ENCODE peak calls at places on chromosome 21, in nine cellular contexts. W is NB4; B is PC-9; J is lower leg skin; P is DND-41; Z is CD8-positive, alpha-beta memory T cell; O is breast epithelium; T is AG10803; U is brain microvascular endothelial cell. D is an unnamed sample.

GRCh38 chr21:33244082-33244780 is 14.5 kb downstream of the IFNAR2 start:
- DNase-seq in W (peak), B (no peak), J (no peak), P (peak), Z (no peak), O (no peak), T (no peak), U (no peak), D (no peak)

GRCh38 chr21:44556879-44557278 is 1.7 kb downstream of the KRTAP10-3 start:
- DNase-seq in W (peak), B (no peak), J (peak), P (no peak), Z (no peak), O (no peak), T (no peak), U (no peak), D (no peak)

GRCh38 chr21:27258756-27259429 is 292.0 kb upstream of the ADAMTS5 start:
- DNase-seq in W (no peak), B (no peak), J (no peak), P (no peak), Z (no peak), O (no peak), T (no peak), U (no peak), D (no peak)

GRCh38 chr21:31030367-31031106 is 7.7 kb downstream of the KRTAP19-8 start:
- DNase-seq in W (no peak), B (no peak), J (no peak), P (no peak), Z (no peak), O (no peak), T (no peak), U (no peak), D (no peak)

GRCh38 chr21:44836349-44836665 is 18.4 kb upstream of the SUMO3 start:
- DNase-seq in W (no peak), B (no peak), J (no peak), P (no peak), Z (no peak), O (no peak), T (no peak), U (no peak), D (no peak)

GRCh38 chr21:33761104-33762036 is 119.1 kb downstream of the ITSN1 start:
- DNase-seq in W (peak), B (peak), J (no peak), P (no peak), Z (no peak), O (no peak), T (peak), U (peak), D (peak)

GRCh38 chr21:40271169-40271568 is 403.9 kb downstream of the PCP4 start:
- DNase-seq in W (no peak), B (no peak), J (no peak), P (no peak), Z (no peak), O (no peak), T (no peak), U (no peak), D (no peak)

GRCh38 chr21:29501451-29501850 is 202.7 kb downstream of the BACH1 start:
- DNase-seq in W (no peak), B (no peak), J (no peak), P (no peak), Z (no peak), O (no peak), T (peak), U (peak), D (peak)

GRCh38 chr21:27648560-27648959 is 681.7 kb upstream of the ADAMTS5 start:
- DNase-seq in W (no peak), B (no peak), J (no peak), P (no peak), Z (no peak), O (no peak), T (peak), U (peak), D (peak)

GRCh38 chr21:32257952-32258785 is 20.7 kb downstream of the MIS18A start:
- DNase-seq in W (peak), B (peak), J (peak), P (peak), Z (no peak), O (peak), T (peak), U (peak), D (peak)

GRCh38 chr21:27233514-27233913 is 266.6 kb upstream of the ADAMTS5 start:
- DNase-seq in W (no peak), B (no peak), J (no peak), P (no peak), Z (no peak), O (no peak), T (no peak), U (no peak), D (no peak)

GRCh38 chr21:15138475-15138874 is 73.7 kb upstream of the NRIP1 start:
- DNase-seq in W (no peak), B (no peak), J (no peak), P (peak), Z (no peak), O (no peak), T (no peak), U (no peak), D (no peak)

GRCh38 chr21:31255846-31256395 is 88.1 kb downstream of the TIAM1 start:
- DNase-seq in W (no peak), B (no peak), J (no peak), P (no peak), Z (no peak), O (no peak), T (no peak), U (no peak), D (no peak)

GRCh38 chr21:29237110-29238051 is 61.3 kb upstream of the BACH1 start:
- DNase-seq in W (no peak), B (no peak), J (no peak), P (no peak), Z (no peak), O (peak), T (peak), U (no peak), D (no peak)

GRCh38 chr21:26982767-26983166 is 15.9 kb upstream of the ADAMTS5 start:
- DNase-seq in W (no peak), B (no peak), J (no peak), P (no peak), Z (no peak), O (no peak), T (peak), U (no peak), D (no peak)

GRCh38 chr21:44710756-44711326 is 531 bp downstream of the TSPEAR start:
- DNase-seq in W (no peak), B (no peak), J (peak), P (no peak), Z (no peak), O (no peak), T (no peak), U (no peak), D (no peak)

GRCh38 chr21:27570306-27570868 is 603.5 kb upstream of the ADAMTS5 start:
- DNase-seq in W (no peak), B (no peak), J (peak), P (no peak), Z (no peak), O (peak), T (peak), U (peak), D (peak)

GRCh38 chr21:29812947-29813346 is 126.8 kb downstream of the GRIK1 start:
- DNase-seq in W (no peak), B (no peak), J (no peak), P (no peak), Z (no peak), O (no peak), T (no peak), U (no peak), D (no peak)

GRCh38 chr21:31403596-31404333 is 59.7 kb upstream of the TIAM1 start:
- DNase-seq in W (no peak), B (no peak), J (no peak), P (no peak), Z (no peak), O (no peak), T (no peak), U (no peak), D (no peak)

GRCh38 chr21:41470054-41470453 is 37.9 kb downstream of the TMPRSS2 start:
- DNase-seq in W (no peak), B (no peak), J (no peak), P (peak), Z (no peak), O (no peak), T (no peak), U (no peak), D (no peak)

GRCh38 chr21:42079939-42080787 is 9.0 kb downstream of the UMODL1 start:
- DNase-seq in W (peak), B (no peak), J (no peak), P (no peak), Z (no peak), O (no peak), T (no peak), U (peak), D (peak)

GRCh38 chr21:44734026-44734745 is 22.8 kb upstream of the TSPEAR start:
- DNase-seq in W (no peak), B (no peak), J (peak), P (no peak), Z (no peak), O (no peak), T (peak), U (no peak), D (no peak)

GRCh38 chr21:44329086-44329889 is 9.9 kb downstream of the CFAP410 start:
- DNase-seq in W (no peak), B (no peak), J (no peak), P (no peak), Z (no peak), O (no peak), T (no peak), U (no peak), D (no peak)

GRCh38 chr21:28378026-28378425 is 614.7 kb downstream of the LTN1 start:
- DNase-seq in W (no peak), B (no peak), J (no peak), P (no peak), Z (no peak), O (no peak), T (no peak), U (no peak), D (no peak)

GRCh38 chr21:28554660-28555475 is 437.8 kb downstream of the LTN1 start:
- DNase-seq in W (no peak), B (no peak), J (no peak), P (no peak), Z (no peak), O (no peak), T (peak), U (peak), D (peak)

GRCh38 chr21:22062472-22063139 is 1064.4 kb downstream of the NCAM2 start:
- DNase-seq in W (no peak), B (no peak), J (no peak), P (no peak), Z (no peak), O (no peak), T (no peak), U (no peak), D (no peak)

GRCh38 chr21:33481314-33481943 is 1.7 kb upstream of the TMEM50B start:
- DNase-seq in W (no peak), B (no peak), J (no peak), P (no peak), Z (no peak), O (no peak), T (no peak), U (no peak), D (no peak)

GRCh38 chr21:44514218-44514520 is 25.8 kb downstream of the KRTAP10-1 start:
- DNase-seq in W (no peak), B (no peak), J (no peak), P (no peak), Z (no peak), O (no peak), T (no peak), U (no peak), D (no peak)

GRCh38 chr21:46500224-46500861 is 41.7 kb downstream of the DIP2A start:
- DNase-seq in W (peak), B (no peak), J (no peak), P (no peak), Z (peak), O (no peak), T (peak), U (no peak), D (peak)
- H3K4me3 ChIP-seq in W (no peak), B (no peak), J (no peak), P (no peak), Z (no peak), O (no peak), T (no peak), U (no peak), D (no peak)

GRCh38 chr21:25506268-25506667 is 101.0 kb downstream of the MRPL39 start:
- DNase-seq in W (no peak), B (no peak), J (no peak), P (no peak), Z (no peak), O (no peak), T (no peak), U (no peak), D (no peak)
- H3K4me3 ChIP-seq in W (no peak), B (no peak), J (no peak), P (no peak), Z (no peak), O (no peak), T (no peak), U (no peak), D (no peak)

DNA sequence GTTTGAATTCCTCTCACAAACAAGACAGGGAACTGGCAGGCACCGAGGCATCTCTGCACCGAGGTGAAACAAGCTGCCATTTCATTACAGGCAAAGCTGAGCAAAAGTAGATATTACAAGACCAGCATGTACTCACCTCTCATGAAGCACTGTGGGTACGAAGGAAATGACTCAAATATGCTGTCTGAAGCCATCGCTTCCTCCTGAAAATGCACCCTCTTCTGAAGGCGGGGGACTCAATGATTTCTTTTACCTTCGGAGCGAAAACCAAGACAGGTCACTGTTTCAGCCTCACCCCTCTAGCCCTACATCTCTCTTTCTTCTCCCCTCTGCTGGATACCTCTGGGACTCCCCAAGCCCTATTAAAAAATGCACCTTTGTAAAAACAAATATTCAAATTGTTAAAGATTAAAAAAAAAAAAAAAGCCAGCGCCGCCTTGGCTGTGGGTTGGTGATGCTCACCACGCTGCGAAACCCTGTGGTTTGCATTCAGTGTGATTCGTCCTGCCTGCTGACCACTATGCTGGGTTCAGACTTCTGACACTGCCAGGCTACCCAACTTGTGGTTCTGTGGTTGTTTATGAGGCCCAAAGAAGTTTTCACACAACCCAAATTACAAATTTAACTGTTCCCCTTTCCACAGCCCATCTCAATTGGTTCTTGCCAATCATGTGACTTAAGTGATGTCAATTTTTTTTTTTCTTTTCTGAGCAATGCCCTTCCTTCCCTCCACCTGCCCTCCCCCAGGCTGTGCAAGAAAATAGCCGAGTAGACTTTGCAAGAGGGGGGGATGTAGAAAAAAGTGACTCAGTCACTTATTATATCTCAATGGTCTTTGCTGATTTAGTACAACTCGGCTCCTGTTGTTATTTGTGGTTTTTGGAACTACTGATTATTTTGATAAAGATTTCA is at the start of gene RUNX1:
- DNase-seq in W (peak), B (peak), J (no peak), P (peak), Z (peak), O (peak), T (peak), U (peak), D (peak)
- H3K4me3 ChIP-seq in W (peak), B (peak), J (peak), P (peak), Z (peak), O (peak), T (peak), U (peak), D (peak)

GRCh38 chr21:16420086-16420724 is 690.4 kb downstream of the USP25 start:
- DNase-seq in W (no peak), B (peak), J (no peak), P (no peak), Z (no peak), O (peak), T (peak), U (peak), D (peak)
- H3K4me3 ChIP-seq in W (no peak), B (no peak), J (no peak), P (no peak), Z (no peak), O (peak), T (peak), U (peak), D (peak)

DNA sequence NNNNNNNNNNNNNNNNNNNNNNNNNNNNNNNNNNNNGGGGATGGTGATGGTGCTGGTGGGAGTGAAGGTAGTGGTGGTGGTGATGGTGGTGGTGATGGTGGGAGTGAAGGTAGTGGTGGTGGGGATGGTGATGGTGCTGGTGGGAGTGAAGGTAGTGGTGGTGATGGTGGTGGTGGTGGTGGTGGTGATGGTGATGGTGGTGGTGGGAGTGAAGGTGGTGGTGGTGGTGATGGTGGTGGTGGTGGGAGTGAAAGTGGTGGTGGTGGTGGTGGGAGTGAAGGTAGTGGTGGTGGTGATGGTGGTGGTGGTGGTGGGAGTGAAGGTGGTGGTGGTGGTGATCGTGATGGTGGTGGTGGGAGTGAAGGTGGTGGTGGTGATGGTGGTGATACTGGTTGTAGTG is 93.6 kb downstream of the CRYAA start:
- DNase-seq in W (peak), B (no peak), J (no peak), P (no peak), Z (no peak), O (no peak), T (peak), U (no peak), D (no peak)
- H3K4me3 ChIP-seq in W (no peak), B (no peak), J (no peak), P (no peak), Z (no peak), O (no peak), T (no peak), U (no peak), D (no peak)

GRCh38 chr21:17786219-17787181 is 32.7 kb downstream of the C21orf91 start:
- DNase-seq in W (peak), B (no peak), J (no peak), P (no peak), Z (no peak), O (no peak), T (no peak), U (no peak), D (no peak)

GRCh38 chr21:17784604-17785402 is 34.4 kb downstream of the C21orf91 start:
- DNase-seq in W (peak), B (no peak), J (no peak), P (no peak), Z (no peak), O (no peak), T (no peak), U (no peak), D (no peak)

GRCh38 chr21:17783003-17783402 is 36.2 kb downstream of the C21orf91 start:
- DNase-seq in W (no peak), B (no peak), J (no peak), P (no peak), Z (no peak), O (no peak), T (no peak), U (no peak), D (no peak)

GRCh38 chr21:17783816-17784598 is 35.1 kb downstream of the C21orf91 start:
- DNase-seq in W (peak), B (no peak), J (no peak), P (no peak), Z (peak), O (no peak), T (no peak), U (no peak), D (no peak)

DNA sequence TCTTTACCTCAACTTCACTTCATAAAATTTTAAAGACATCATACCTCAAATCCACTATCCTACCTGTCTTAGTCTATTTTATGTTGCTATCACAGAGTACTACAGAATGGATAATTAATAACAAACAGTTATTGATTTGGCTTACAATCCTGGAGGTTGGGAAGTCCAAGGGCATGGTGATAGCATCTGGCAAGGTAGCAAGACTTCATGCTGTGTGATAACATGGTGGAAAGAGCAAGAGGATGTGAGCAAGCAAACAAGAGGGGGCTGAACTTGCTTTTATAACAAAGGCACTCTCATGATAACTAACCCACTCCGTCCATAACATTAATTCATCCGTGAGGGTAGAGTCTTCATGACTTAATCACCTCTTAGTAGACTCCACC is 33.8 kb downstream of the C21orf91 start:
- DNase-seq in W (no peak), B (no peak), J (no peak), P (no peak), Z (no peak), O (no peak), T (no peak), U (no peak), D (no peak)
- H3K4me3 ChIP-seq in W (no peak), B (no peak), J (no peak), P (no peak), Z (peak), O (no peak), T (no peak), U (no peak), D (no peak)

GRCh38 chr21:39082656-39083376 is 100.4 kb downstream of the PSMG1 start:
- DNase-seq in W (no peak), B (no peak), J (no peak), P (no peak), Z (no peak), O (peak), T (no peak), U (no peak), D (no peak)
- H3K4me3 ChIP-seq in W (no peak), B (no peak), J (no peak), P (no peak), Z (no peak), O (peak), T (no peak), U (no peak), D (no peak)

GRCh38 chr21:36325373-36326010 is 5.5 kb downstream of the MORC3 start:
- DNase-seq in W (no peak), B (no peak), J (no peak), P (no peak), Z (no peak), O (no peak), T (peak), U (no peak), D (no peak)

GRCh38 chr21:36320421-36321324 is 676 bp downstream of the MORC3 start:
- DNase-seq in W (peak), B (peak), J (peak), P (no peak), Z (peak), O (peak), T (peak), U (peak), D (peak)

GRCh38 chr21:36322083-36322424 is 2.1 kb downstream of the MORC3 start:
- DNase-seq in W (no peak), B (no peak), J (no peak), P (no peak), Z (no peak), O (no peak), T (no peak), U (no peak), D (no peak)

GRCh38 chr21:36321325-36322082 is 1.5 kb downstream of the MORC3 start:
- DNase-seq in W (peak), B (no peak), J (no peak), P (peak), Z (no peak), O (no peak), T (peak), U (peak), D (peak)

DNA sequence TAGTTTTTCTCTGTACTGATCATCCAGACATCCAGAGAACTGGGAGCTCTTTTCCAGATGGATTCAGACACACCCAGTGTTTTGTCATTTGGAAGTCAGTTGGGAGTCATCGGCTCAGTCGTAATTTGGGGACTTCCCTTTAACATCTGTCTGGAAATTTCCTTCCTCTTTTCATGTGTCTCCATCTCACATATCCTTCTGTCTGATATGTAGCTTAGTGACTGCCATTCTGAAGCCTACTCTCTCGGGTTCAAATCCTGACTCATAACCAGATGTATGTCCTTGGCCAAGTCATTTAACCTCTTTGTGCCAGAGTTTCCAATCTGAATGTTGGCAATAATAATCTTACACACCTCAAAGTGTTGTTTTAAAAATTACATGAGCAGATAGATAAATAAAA is 3.0 kb downstream of the MORC3 start:
- DNase-seq in W (peak), B (no peak), J (no peak), P (no peak), Z (no peak), O (no peak), T (no peak), U (no peak), D (no peak)
- H3K4me3 ChIP-seq in W (peak), B (no peak), J (no peak), P (no peak), Z (no peak), O (no peak), T (no peak), U (no peak), D (no peak)

D was measured in fibroblast of pulmonary artery.